ENCODE peak calls at places on chromosome 6, in four cellular contexts. T is iris pigment epithelial cell, C is activated gamma-delta T cell, E is fibroblast of lung. H is an unnamed sample.

GRCh38 chr6:137680678-137681346 is 186.2 kb upstream of the TNFAIP3 start:
- DNase-seq in C (no peak), T (peak; percentile 89), E (peak; percentile 72), H (no peak)

GRCh38 chr6:5905431-5906339 is 101.0 kb downstream of the NRN1 start:
- DNase-seq in E (peak; percentile 85), T (peak; percentile 78), C (no peak), H (peak; percentile 78)

GRCh38 chr6:89610149-89610642 is 28.4 kb downstream of the LYRM2 start:
- DNase-seq in C (peak; percentile 27), E (peak; percentile 37), T (peak; percentile 36), H (no peak)

GRCh38 chr6:72446427-72446826 is 175.4 kb upstream of the KCNQ5 start:
- DNase-seq in T (peak; percentile 27), C (no peak), E (peak; percentile 3), H (no peak)

GRCh38 chr6:108198761-108199498 is 33.1 kb downstream of the NR2E1 start:
- DNase-seq in E (no peak), T (no peak), C (no peak), H (no peak)

GRCh38 chr6:57262491-57262890 is 40.4 kb upstream of the RAB23 start:
- DNase-seq in E (peak; percentile 78), T (peak; percentile 81), C (no peak), H (peak; percentile 23)

GRCh38 chr6:71454083-71454482 is 165.5 kb downstream of the OGFRL1 start:
- DNase-seq in E (no peak), T (no peak), C (no peak), H (no peak)

GRCh38 chr6:53059648-53060589 is 5.3 kb upstream of the FBXO9 start:
- DNase-seq in E (no peak), T (no peak), C (no peak), H (no peak)

GRCh38 chr6:45426251-45426650 is 48.5 kb upstream of the SUPT3H start:
- DNase-seq in C (no peak), T (no peak), E (no peak), H (no peak)

GRCh38 chr6:27281569-27281968 is 30.5 kb downstream of the POM121L2 start:
- DNase-seq in T (no peak), E (no peak), C (no peak), H (no peak)

GRCh38 chr6:97097068-97098047 is 172.8 kb downstream of the KLHL32 start:
- DNase-seq in C (no peak), T (no peak), E (peak; percentile 2), H (no peak)

GRCh38 chr6:87393026-87393622 is 14.6 kb upstream of the CFAP206 start:
- DNase-seq in E (peak; percentile 78), T (peak; percentile 67), C (no peak), H (peak; percentile 57)

GRCh38 chr6:19892250-19892649 is 55.1 kb downstream of the ID4 start:
- DNase-seq in C (no peak), T (no peak), E (no peak), H (no peak)

GRCh38 chr6:50543666-50544065 is 169.7 kb upstream of the TFAP2D start:
- DNase-seq in E (no peak), C (no peak), T (no peak), H (no peak)

GRCh38 chr6:167501831-167502385 is 177.0 kb downstream of the TTLL2 start:
- DNase-seq in E (no peak), T (no peak), C (no peak), H (no peak)

GRCh38 chr6:25655746-25656145 is 3.7 kb downstream of the SCGN start:
- DNase-seq in T (no peak), C (no peak), E (no peak), H (no peak)

GRCh38 chr6:94668896-94669295 is 908.4 kb upstream of the MANEA start:
- DNase-seq in C (no peak), T (no peak), E (no peak), H (no peak)

GRCh38 chr6:166570929-166571699 is 15.4 kb downstream of the RAMACL start:
- DNase-seq in E (no peak), T (no peak), C (no peak), H (no peak)

GRCh38 chr6:25290306-25291060 is 11.3 kb downstream of the CARMIL1 start:
- DNase-seq in C (no peak), E (no peak), T (no peak), H (no peak)

GRCh38 chr6:147874322-147874721 is 365.8 kb downstream of the SAMD5 start:
- DNase-seq in T (no peak), E (no peak), C (no peak), H (no peak)

GRCh38 chr6:132819405-132820145 is 5.2 kb downstream of the RPS12 start:
- DNase-seq in E (peak; percentile 35), C (no peak), T (peak; percentile 31), H (no peak)

GRCh38 chr6:91560409-91560808 is 973.5 kb upstream of the MAP3K7 start:
- DNase-seq in C (no peak), T (no peak), E (no peak), H (no peak)

H was measured in astrocyte of the cerebellum.